ENCODE peak calls at places on chromosomes 2 and 18, in eight cellular contexts. J, V, S, A, G, N, L and I are unnamed samples.

GRCh38 chr2:73897240-73897583 is 4.4 kb downstream of the ACTG2 start:
- DNase-seq in L (no peak), G (no peak), N (no peak), S (no peak), J (peak; percentile 68), V (no peak), A (no peak), I (no peak)

GRCh38 chr18:23069481-23069880 is 65.8 kb upstream of the CABLES1 start:
- DNase-seq in V (no peak), L (no peak), N (no peak), S (no peak), A (no peak), J (no peak), G (no peak), I (no peak)

GRCh38 chr2:48209214-48209885 is 303.1 kb upstream of the FBXO11 start:
- DNase-seq in N (no peak), A (no peak), L (peak; percentile 58), V (no peak), S (no peak), J (no peak), G (no peak), I (no peak)

GRCh38 chr2:30938196-30938595 is 130.9 kb upstream of the CAPN13 start:
- DNase-seq in A (no peak), L (no peak), N (no peak), J (no peak), G (no peak), V (no peak), S (no peak), I (no peak)

GRCh38 chr2:151826737-151827157 is 1.5 kb downstream of the ARL5A start:
- DNase-seq in G (no peak), V (no peak), J (no peak), S (no peak), L (peak; percentile 11), A (no peak), N (no peak), I (no peak)

GRCh38 chr2:127622561-127623387 is 23.2 kb upstream of the GPR17 start:
- DNase-seq in V (no peak), A (peak; percentile 48), G (no peak), L (no peak), J (peak; percentile 61), S (no peak), N (no peak), I (no peak)

GRCh38 chr2:224357098-224357901 is 44.6 kb downstream of the FAM124B start:
- DNase-seq in V (peak; percentile 49), S (peak; percentile 44), J (no peak), A (no peak), N (peak; percentile 43), L (peak; percentile 90), G (peak; percentile 58), I (peak; percentile 44)

GRCh38 chr2:20604957-20605381 is 45.9 kb downstream of the HS1BP3 start:
- DNase-seq in L (peak; percentile 74), A (no peak), V (no peak), N (peak; percentile 68), J (peak; percentile 88), S (no peak), G (no peak), I (no peak)

GRCh38 chr2:156320491-156320896 is 12.0 kb downstream of the NR4A2 start:
- DNase-seq in J (peak; percentile 67), G (no peak), V (peak; percentile 38), L (no peak), S (no peak), A (no peak), N (no peak), I (no peak)

GRCh38 chr2:239830066-239830717 is 194.9 kb downstream of the NDUFA10 start:
- DNase-seq in V (peak; percentile 24), N (no peak), J (peak; percentile 50), S (no peak), A (peak; percentile 56), L (no peak), G (no peak), I (no peak)

GRCh38 chr2:133657591-133657990 is 89.3 kb upstream of the NCKAP5 start:
- DNase-seq in V (no peak), S (no peak), G (no peak), A (no peak), L (no peak), J (no peak), N (no peak), I (no peak)

GRCh38 chr2:239153806-239154591 is 246.8 kb downstream of the HDAC4 start:
- DNase-seq in N (no peak), L (no peak), S (no peak), J (peak; percentile 57), G (no peak), A (peak; percentile 33), V (peak; percentile 21), I (no peak)

GRCh38 chr2:37851828-37852584 is 73.1 kb upstream of the RMDN2 start:
- DNase-seq in V (no peak), J (no peak), N (no peak), A (no peak), L (no peak), G (no peak), S (no peak), I (no peak)

GRCh38 chr2:144426981-144427479 is 92.9 kb downstream of the ZEB2 start:
- DNase-seq in J (no peak), L (no peak), S (no peak), G (peak; percentile 82), N (no peak), V (no peak), A (no peak), I (no peak)

GRCh38 chr2:43391877-43392214 is 165.4 kb upstream of the ZFP36L2 start:
- DNase-seq in L (no peak), J (no peak), G (no peak), S (no peak), V (no peak), N (no peak), A (no peak), I (no peak)

GRCh38 chr2:101952551-101952950 is 39.2 kb upstream of the IL1R2 start:
- DNase-seq in J (no peak), S (no peak), V (no peak), A (no peak), L (no peak), N (no peak), G (no peak), I (no peak)

GRCh38 chr2:144052103-144052502 is 467.8 kb downstream of the ZEB2 start:
- DNase-seq in G (no peak), L (no peak), N (no peak), A (no peak), V (no peak), J (no peak), S (no peak), I (no peak)

GRCh38 chr18:69161383-69162028 is 239.2 kb upstream of the DOK6 start:
- DNase-seq in S (no peak), A (no peak), L (no peak), G (peak; percentile 60), V (no peak), N (no peak), J (no peak), I (no peak)

GRCh38 chr2:54099834-54100595 is 15.4 kb upstream of the ACYP2 start:
- DNase-seq in S (no peak), L (no peak), N (no peak), V (no peak), A (no peak), G (no peak), J (no peak), I (no peak)

GRCh38 chr18:43539862-43540261 is 262.6 kb upstream of the SYT4 start:
- DNase-seq in L (no peak), N (no peak), J (no peak), S (no peak), G (no peak), A (no peak), V (no peak), I (no peak)

GRCh38 chr2:109595644-109596043 is 18.1 kb downstream of the SEPTIN10 start:
- DNase-seq in S (no peak), L (no peak), V (no peak), G (no peak), A (no peak), J (no peak), N (no peak), I (no peak)

GRCh38 chr2:2876350-2877042 is 501.1 kb downstream of the EIPR1 start:
- DNase-seq in N (no peak), V (no peak), A (no peak), L (no peak), G (no peak), S (no peak), J (no peak), I (no peak)

GRCh38 chr18:79947054-79947755 is 4.2 kb downstream of the SLC66A2 start:
- DNase-seq in J (peak; percentile 48), V (peak; percentile 21), A (peak; percentile 68), N (no peak), G (no peak), L (no peak), S (no peak), I (no peak)

DNA sequence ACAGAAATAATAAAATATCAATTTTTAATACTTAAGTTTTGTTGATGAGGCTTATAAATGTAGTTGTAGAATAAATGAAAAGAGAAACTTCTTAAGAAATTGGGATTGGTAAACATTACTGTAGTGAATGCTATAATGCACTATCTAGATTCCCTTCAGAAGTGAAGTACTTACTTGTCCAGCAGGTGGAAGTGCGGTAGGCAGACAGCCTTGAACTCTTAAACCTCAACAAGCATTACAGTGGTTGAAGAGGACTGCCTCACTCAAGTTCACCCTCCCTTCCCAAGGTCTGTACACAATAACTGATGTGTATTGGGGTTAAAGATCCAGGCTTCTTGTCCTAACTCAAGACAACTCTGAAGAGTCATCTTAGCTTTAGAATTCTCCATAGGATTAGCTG is 931.0 kb upstream of the LRRTM1 start:
- DNase-seq in L (no peak), V (no peak), A (no peak), G (no peak), S (no peak), N (no peak), J (no peak), I (no peak)
- TF ChIP-seq CTCF in L (no peak), V (no peak), A (no peak), G (no peak), S (no peak), N (no peak), J (no peak), I (no peak)

GRCh38 chr2:167126165-167126564 is 237.9 kb downstream of the XIRP2 start:
- DNase-seq in L (no peak), S (no peak), J (no peak), G (no peak), N (no peak), A (no peak), V (no peak), I (no peak)
- H3K4me3 ChIP-seq in L (no peak overlapping the region), S (no peak overlapping the region), J (no peak overlapping the region), G (no peak overlapping the region), N (no peak overlapping the region), A (no peak overlapping the region), V (no peak overlapping the region), I (no peak overlapping the region)

GRCh38 chr2:29053680-29054400 is 20.5 kb downstream of the PCARE start:
- DNase-seq in J (peak; percentile 48), G (no peak), S (peak; percentile 15), A (no peak), V (no peak), N (no peak), L (no peak), I (no peak)
- TF ChIP-seq CTCF in J (no peak), G (no peak), S (peak; percentile 46), A (no peak), V (no peak), N (no peak), L (no peak), I (peak; percentile 22)

DNA sequence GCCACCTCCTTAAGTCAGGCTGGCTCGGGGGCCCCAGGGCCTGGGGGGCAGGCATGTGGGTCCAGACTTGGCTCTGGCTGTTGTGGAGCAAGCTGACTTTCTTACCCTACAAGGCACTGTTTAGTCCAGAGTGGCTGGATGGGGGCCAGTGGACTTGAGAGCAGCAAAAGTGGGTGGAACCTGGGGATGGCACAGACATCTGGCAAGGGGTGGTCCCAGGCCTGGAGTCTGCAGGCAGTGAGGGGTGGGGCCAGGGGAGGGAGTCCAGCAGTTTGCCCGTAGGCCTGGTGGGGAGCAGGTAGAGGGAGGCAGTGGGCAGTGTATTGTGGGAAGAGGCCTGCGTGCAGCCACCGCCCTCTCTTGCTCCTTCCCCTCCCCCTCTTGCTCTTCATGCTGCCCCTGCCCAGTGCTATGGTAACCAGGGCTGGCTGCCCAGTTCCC is 19.1 kb downstream of the SPEG start:
- DNase-seq in V (no peak), N (peak; percentile 46), J (peak; percentile 100), G (no peak), A (no peak), L (peak; percentile 17), S (no peak), I (no peak)
- H3K4me3 ChIP-seq in V (no peak overlapping the region), N (no peak overlapping the region), J (peak overlapping the region; percentile 26), G (no peak overlapping the region), A (no peak overlapping the region), L (no peak overlapping the region), S (no peak overlapping the region), I (no peak overlapping the region)